ENCODE peak calls at places on chromosomes 5 and 9, in five cellular contexts. Y is T-cell, R is colonic mucosa, K is pancreas, O is GM18507. H is an unnamed sample.

GRCh38 chr5:175854231-175855040 is 16.9 kb upstream of the CPLX2 start:
- DNase-seq in R (no peak), K (no peak), Y (no peak), O (no peak), H (no peak)

GRCh38 chr5:178625679-178626483 is 969 bp downstream of the CLK4 start:
- DNase-seq in R (peak; percentile 59), Y (no peak), O (peak; percentile 5), K (no peak), H (peak; percentile 48)

GRCh38 chr5:43121565-43122484 is 1.1 kb downstream of the ZNF131 start:
- DNase-seq in K (peak; percentile 19), O (no peak), R (peak; percentile 41), Y (peak; percentile 7), H (peak; percentile 33)

GRCh38 chr5:149732500-149733128 is 2.5 kb downstream of the PPARGC1B start:
- DNase-seq in Y (no peak), O (no peak), R (peak; percentile 82), K (no peak), H (peak; percentile 81)

GRCh38 chr9:131851414-131851813 is 111.5 kb upstream of the RAPGEF1 start:
- DNase-seq in O (no peak), R (no peak), Y (no peak), K (no peak), H (no peak)

GRCh38 chr9:26673276-26673675 is 219.3 kb downstream of the CAAP1 start:
- DNase-seq in Y (no peak), K (no peak), O (no peak), R (no peak), H (no peak)

GRCh38 chr9:15622596-15622995 is 69.8 kb downstream of the CCDC171 start:
- DNase-seq in K (no peak), R (no peak), O (no peak), Y (no peak), H (no peak)

GRCh38 chr5:28402590-28403301 is 1364.4 kb upstream of the CDH9 start:
- DNase-seq in O (no peak), R (no peak), Y (no peak), K (no peak), H (no peak)

GRCh38 chr5:140806834-140807775 is at the start of gene PCDHA4:
- DNase-seq in O (no peak), R (peak; percentile 41), Y (no peak), K (peak; percentile 61), H (no peak)

GRCh38 chr5:103755974-103756373 is 193.4 kb upstream of the NUDT12 start:
- DNase-seq in O (no peak), R (no peak), K (no peak), Y (no peak), H (no peak)

GRCh38 chr5:42614509-42614908 is 142.1 kb upstream of the CCDC152 start:
- DNase-seq in K (no peak), Y (no peak), R (no peak), O (no peak), H (no peak)

GRCh38 chr9:109349431-109349846 is 28.6 kb upstream of the EPB41L4B start:
- DNase-seq in Y (no peak), O (no peak), R (no peak), K (peak; percentile 28), H (no peak)

GRCh38 chr9:109708507-109708945 is 71.5 kb upstream of the PALM2AKAP2 start:
- DNase-seq in K (no peak), R (no peak), Y (no peak), O (no peak), H (no peak)

GRCh38 chr5:1542011-1542410 is 18.3 kb upstream of the LPCAT1 start:
- DNase-seq in Y (no peak), R (peak; percentile 15), K (no peak), O (no peak), H (no peak)

GRCh38 chr5:176596689-176597416 is 13.1 kb downstream of the GPRIN1 start:
- DNase-seq in K (peak; percentile 46), Y (peak; percentile 41), O (no peak), R (peak; percentile 54), H (peak; percentile 68)

GRCh38 chr9:137296214-137297059 is 5.6 kb downstream of the NRARP start:
- DNase-seq in R (peak; percentile 85), K (peak; percentile 71), O (no peak), Y (no peak), H (peak; percentile 80)

GRCh38 chr9:93562157-93562556 is 14.2 kb upstream of the PHF2 start:
- DNase-seq in R (no peak), K (no peak), Y (no peak), O (no peak), H (no peak)

GRCh38 chr5:170195876-170196275 is 36.9 kb upstream of the C5orf58 start:
- DNase-seq in O (no peak), K (no peak), R (no peak), Y (no peak), H (no peak)

GRCh38 chr9:76887003-76887821 is 18.7 kb downstream of the PRUNE2 start:
- DNase-seq in O (no peak), K (no peak), Y (no peak), R (no peak), H (peak; percentile 95)

GRCh38 chr5:52787600-52788504 is at the start of the genes ITGA1 and PELO:
- DNase-seq in R (peak; percentile 86), K (peak; percentile 68), O (no peak), Y (peak; percentile 1), H (peak; percentile 83)

GRCh38 chr9:15711531-15712295 is 158.9 kb downstream of the CCDC171 start:
- DNase-seq in R (no peak), O (no peak), Y (no peak), K (no peak), H (no peak)

GRCh38 chr5:138643040-138643791 is 68.0 kb upstream of the HSPA9 start:
- DNase-seq in K (no peak), R (no peak), Y (no peak), O (no peak), H (no peak)

GRCh38 chr5:122129332-122129731 is at the start of gene ZNF474:
- DNase-seq in K (no peak), O (no peak), Y (no peak), R (no peak), H (peak; percentile 10)